ENCODE peak calls at places on chromosomes 6 and 20, in four cellular contexts. N is myocyte, H is kidney tubule cell, B is astrocyte of the spinal cord. P is an unnamed sample.

GRCh38 chr20:45028424-45029136 is 62.3 kb downstream of the STK4 start:
- DNase-seq in N (no peak), H (no peak), B (no peak), P (no peak)

GRCh38 chr6:133590196-133590595 is 298.7 kb upstream of the TCF21 start:
- DNase-seq in N (no peak), H (peak), B (no peak), P (no peak)

GRCh38 chr6:110366241-110366640 is 8.1 kb upstream of the METTL24 start:
- DNase-seq in N (no peak), H (no peak), B (no peak), P (no peak)

GRCh38 chr6:13014551-13015378 is 298.2 kb downstream of the PHACTR1 start:
- DNase-seq in N (no peak), H (no peak), B (no peak), P (no peak)

GRCh38 chr6:73858376-73858775 is 162.4 kb downstream of the CD109 start:
- DNase-seq in N (no peak), H (no peak), B (no peak), P (no peak)

GRCh38 chr6:124573953-124574352 is 388.3 kb upstream of the RNF217 start:
- DNase-seq in N (peak), H (no peak), B (no peak), P (no peak)

GRCh38 chr20:37941992-37942391 is 39.1 kb downstream of the VSTM2L start:
- DNase-seq in N (no peak), H (no peak), B (no peak), P (no peak)

GRCh38 chr6:22445946-22446345 is 123.4 kb upstream of the HDGFL1 start:
- DNase-seq in N (no peak), H (no peak), B (no peak), P (no peak)

GRCh38 chr6:35719407-35719829 is 17.4 kb upstream of the ARMC12 start:
- DNase-seq in N (no peak), H (no peak), B (no peak), P (no peak)

GRCh38 chr6:39887692-39888450 is 46.4 kb downstream of the MOCS1 start:
- DNase-seq in N (peak), H (peak), B (peak), P (peak)

GRCh38 chr20:63416631-63417030 is 55.5 kb upstream of the CHRNA4 start:
- DNase-seq in N (no peak), H (no peak), B (no peak), P (no peak)

GRCh38 chr6:33787336-33787953 is 1.5 kb downstream of the LEMD2 start:
- DNase-seq in N (no peak), H (no peak), B (peak), P (peak)

GRCh38 chr6:152270301-152270925 is 366.7 kb downstream of the SYNE1 start:
- DNase-seq in N (peak), H (peak), B (peak), P (peak)

GRCh38 chr20:20073851-20074252 is 21.5 kb downstream of the CFAP61 start:
- DNase-seq in N (peak), H (peak), B (no peak), P (peak)

GRCh38 chr6:3913958-3914337 is 64.8 kb downstream of the FAM50B start:
- DNase-seq in N (no peak), H (no peak), B (no peak), P (no peak)

GRCh38 chr6:163226836-163227485 is 187.6 kb upstream of the QKI start:
- DNase-seq in N (no peak), H (peak), B (peak), P (peak)

GRCh38 chr6:136784910-136785746 is 7.1 kb downstream of the MAP3K5 start:
- DNase-seq in N (no peak), H (peak), B (no peak), P (peak)

GRCh38 chr6:45727824-45728449 is 287.7 kb downstream of the CLIC5 start:
- DNase-seq in N (peak), H (no peak), B (no peak), P (no peak)

GRCh38 chr6:134170844-134171243 is 118.4 kb upstream of the SLC2A12 start:
- DNase-seq in N (no peak), H (peak), B (peak), P (no peak)

GRCh38 chr20:19692100-19692499 is 66.0 kb upstream of the RIN2 start:
- DNase-seq in N (no peak), H (peak), B (peak), P (peak)

GRCh38 chr6:138007014-138007472 is 100.2 kb downstream of the PERP start:
- DNase-seq in N (peak), H (peak), B (peak), P (peak)

GRCh38 chr20:7980332-7981046 is 39.1 kb downstream of the TMX4 start:
- DNase-seq in N (peak), H (peak), B (peak), P (peak)

GRCh38 chr6:90714319-90714718 is 127.4 kb upstream of the MAP3K7 start:
- DNase-seq in N (no peak), H (peak), B (no peak), P (peak)

GRCh38 chr6:168468046-168468445 is 27.1 kb downstream of the SMOC2 start:
- DNase-seq in N (no peak), H (peak), B (no peak), P (no peak)

GRCh38 chr20:54093423-54094267 is 23.3 kb upstream of the BCAS1 start:
- DNase-seq in N (no peak), H (no peak), B (no peak), P (no peak)

GRCh38 chr6:166173292-166173951 is 5.8 kb upstream of the TBXT start:
- DNase-seq in N (no peak), H (peak), B (no peak), P (no peak)

GRCh38 chr6:104527761-104528415 is 331.8 kb downstream of the HACE1 start:
- DNase-seq in N (no peak), H (no peak), B (peak), P (peak)

GRCh38 chr20:7853493-7853892 is 86.8 kb downstream of the HAO1 start:
- DNase-seq in N (no peak), H (peak), B (no peak), P (peak)